ENCODE peak calls at places on chromosomes 3 and 15, in five cellular contexts. D is CD8-positive, alpha-beta T cell; S is A549; B is NB4; O is CD14-positive monocyte. F is an unnamed sample.

GRCh38 chr15:62104846-62105245 is 38.1 kb downstream of the C2CD4A start:
- DNase-seq in S (no peak), O (no peak), D (no peak), B (no peak), F (no peak)

GRCh38 chr3:129122697-129123055 is 1.1 kb upstream of the RAB43 start:
- DNase-seq in D (no peak), S (no peak), O (no peak), B (peak), F (no peak)

GRCh38 chr3:126924458-126924857 is 58.5 kb upstream of the PLXNA1 start:
- DNase-seq in S (no peak), D (no peak), B (peak), O (no peak), F (no peak)

GRCh38 chr15:51103330-51103729 is 8.6 kb upstream of the TNFAIP8L3 start:
- DNase-seq in D (no peak), O (no peak), B (no peak), S (no peak), F (no peak)

GRCh38 chr3:184284696-184285095 is 8.9 kb downstream of the ECE2 start:
- DNase-seq in S (peak), D (peak), O (no peak), B (peak), F (no peak)

GRCh38 chr3:141331370-141332318 is 36.7 kb upstream of the ZBTB38 start:
- DNase-seq in O (no peak), D (no peak), S (peak), B (peak), F (no peak)

GRCh38 chr3:73029321-73029796 is 32.1 kb upstream of the EBLN2 start:
- DNase-seq in B (no peak), O (no peak), S (peak), D (no peak), F (no peak)

GRCh38 chr3:197171481-197172067 is 126.8 kb downstream of the DLG1 start:
- DNase-seq in D (no peak), O (no peak), S (no peak), B (no peak), F (no peak)

GRCh38 chr15:90035095-90035834 is 34.1 kb downstream of the ZNF710 start:
- DNase-seq in D (peak), O (peak), B (peak), S (peak), F (peak)

GRCh38 chr3:14411166-14411526 is 8.7 kb downstream of the SLC6A6 start:
- DNase-seq in S (peak), O (no peak), B (no peak), D (no peak), F (no peak)

GRCh38 chr3:14412831-14413380 is 10.5 kb downstream of the SLC6A6 start:
- DNase-seq in D (no peak), O (no peak), B (no peak), S (no peak), F (no peak)

GRCh38 chr3:14410501-14411165 is 8.2 kb downstream of the SLC6A6 start:
- DNase-seq in D (no peak), O (peak), S (peak), B (peak), F (peak)

GRCh38 chr3:14413381-14414071 is 11.1 kb downstream of the SLC6A6 start:
- DNase-seq in D (no peak), B (no peak), S (peak), O (no peak), F (no peak)

GRCh38 chr3:14411988-14412387 is 9.6 kb downstream of the SLC6A6 start:
- DNase-seq in B (no peak), D (no peak), S (peak), O (no peak), F (no peak)
- TF ChIP-seq CTCF in B (peak), D (no peak), S (no peak), O (no peak), F (peak)

GRCh38 chr3:167835953-167836352 is 100.4 kb downstream of the SERPINI1 start:
- DNase-seq in D (no peak), O (no peak), S (no peak), B (no peak), F (no peak)

GRCh38 chr3:167835359-167835758 is 99.8 kb downstream of the SERPINI1 start:
- DNase-seq in B (no peak), O (no peak), D (no peak), S (no peak), F (no peak)

GRCh38 chr3:167839460-167839859 is 103.9 kb downstream of the SERPINI1 start:
- DNase-seq in S (no peak), O (no peak), B (no peak), D (no peak), F (no peak)

GRCh38 chr3:167840247-167840646 is 104.7 kb downstream of the SERPINI1 start:
- DNase-seq in O (no peak), B (no peak), D (no peak), S (no peak), F (no peak)

DNA sequence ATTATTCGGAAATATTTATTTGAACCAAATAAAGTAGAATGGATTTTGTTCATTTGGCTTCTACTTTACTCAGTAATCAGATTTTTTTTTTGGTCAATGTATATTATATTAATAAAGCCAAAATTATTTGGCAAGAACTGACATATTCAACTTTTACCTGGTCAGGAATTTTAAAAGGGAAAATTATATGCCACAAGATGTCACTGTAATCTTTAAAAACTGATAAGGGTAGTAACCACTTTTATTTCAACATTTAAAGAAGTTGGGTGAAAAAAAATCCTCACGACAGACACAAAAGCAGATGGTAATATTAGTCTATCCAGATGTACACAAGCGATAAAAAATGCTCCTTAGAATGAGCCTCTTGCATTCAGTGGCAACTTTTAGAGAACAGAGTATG is 101.9 kb downstream of the SERPINI1 start:
- DNase-seq in B (no peak), S (no peak), D (no peak), O (no peak), F (no peak)
- TF ChIP-seq CTCF in B (no peak), S (peak), D (no peak), O (peak), F (peak)

GRCh38 chr3:61875488-61875887 is 314.1 kb downstream of the PTPRG start:
- DNase-seq in O (no peak), B (no peak), D (no peak), S (no peak), F (no peak)

GRCh38 chr3:61876797-61877196 is 315.4 kb downstream of the PTPRG start:
- DNase-seq in D (no peak), S (no peak), B (no peak), O (no peak), F (no peak)

GRCh38 chr3:61875073-61875472 is 313.7 kb downstream of the PTPRG start:
- DNase-seq in O (no peak), B (no peak), S (no peak), D (no peak), F (no peak)

GRCh38 chr3:61875976-61876671 is 314.8 kb downstream of the PTPRG start:
- DNase-seq in D (no peak), B (no peak), S (no peak), O (no peak), F (no peak)

GRCh38 chr3:61877359-61877770 is 316.0 kb downstream of the PTPRG start:
- DNase-seq in O (no peak), S (no peak), B (no peak), D (no peak), F (no peak)
- TF ChIP-seq CTCF in O (no peak), S (no peak), B (no peak), D (no peak), F (peak)

DNA sequence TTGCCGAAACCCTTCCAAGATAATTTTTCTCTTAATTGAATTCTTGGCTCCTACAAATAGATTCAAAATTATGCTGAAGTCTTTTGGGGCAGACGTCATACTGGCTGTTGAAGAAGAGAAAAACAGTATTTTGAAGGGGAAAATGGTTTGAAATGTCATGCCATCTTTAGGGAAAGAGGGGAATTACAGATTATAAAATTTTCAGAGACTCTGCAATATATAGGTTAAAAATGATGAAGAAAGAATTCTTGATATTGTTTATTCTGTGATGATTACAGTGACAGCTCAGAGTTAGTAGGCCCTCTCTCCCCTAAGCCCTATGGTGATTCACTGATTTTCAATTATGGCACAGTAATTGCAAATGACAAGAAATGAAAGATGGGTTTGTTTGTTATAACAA is 86.1 kb downstream of the CGNL1 start:
- DNase-seq in D (no peak), O (no peak), B (no peak), S (no peak), F (no peak)
- TF ChIP-seq CTCF in D (no peak), O (no peak), B (no peak), S (peak), F (peak)

DNA sequence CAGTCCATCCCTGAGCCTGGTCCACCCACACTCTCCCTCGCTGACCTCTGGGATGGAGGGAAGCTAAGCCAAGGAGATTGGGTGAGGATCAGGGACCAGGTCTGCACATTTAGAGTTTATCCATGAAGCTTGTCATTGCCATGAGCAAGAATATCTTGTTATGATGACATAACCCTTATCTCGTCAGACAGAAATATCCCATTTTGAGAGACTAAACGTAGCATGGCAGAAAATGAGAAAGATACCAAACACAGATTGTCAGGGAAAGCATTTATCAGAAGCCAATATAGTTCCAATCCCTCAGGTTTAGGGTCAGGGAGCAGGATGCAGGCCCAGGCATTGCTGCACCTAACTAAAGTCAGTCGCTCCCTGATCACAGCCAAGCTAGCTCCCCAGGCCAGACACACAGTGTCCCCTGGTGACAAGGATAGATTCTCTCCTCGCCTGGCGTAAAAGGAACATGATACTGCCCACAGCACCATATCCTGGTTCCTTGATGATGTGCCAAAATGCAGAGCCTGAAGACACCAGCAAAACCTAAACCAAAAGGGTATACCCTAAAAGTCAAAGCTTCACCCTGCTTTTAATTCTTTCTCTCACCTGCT is 66.9 kb downstream of the DCLK3 start:
- DNase-seq in S (peak), B (no peak), O (no peak), D (no peak), F (no peak)
- TF ChIP-seq CTCF in S (peak), B (no peak), O (no peak), D (no peak), F (peak)

GRCh38 chr3:31562525-31562924 is 29.8 kb downstream of the STT3B start:
- DNase-seq in D (peak), S (no peak), B (peak), O (no peak), F (no peak)
- TF ChIP-seq CTCF in D (no peak), S (no peak), B (no peak), O (no peak), F (no peak)

DNA sequence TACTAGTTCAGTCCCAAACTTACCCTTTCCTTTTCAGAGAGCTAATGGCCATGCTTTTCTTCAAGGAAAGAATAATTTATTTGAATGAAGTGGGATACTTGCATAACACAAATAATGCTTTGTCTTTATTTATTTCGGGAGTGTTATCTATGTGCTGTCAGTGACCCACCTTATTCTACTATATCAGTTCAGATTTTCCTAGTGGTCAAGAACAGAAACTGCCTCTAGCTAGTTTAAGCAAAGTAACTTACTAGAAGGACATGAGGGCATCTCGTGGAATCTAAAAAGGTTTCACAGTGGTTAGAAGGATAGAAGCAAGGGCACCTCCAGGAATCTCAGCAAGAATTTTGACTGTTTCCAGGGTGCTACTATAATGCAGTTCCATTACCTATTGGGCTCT is 3.8 kb upstream of the TIMMDC1 start:
- DNase-seq in B (no peak), D (no peak), O (no peak), S (no peak), F (no peak)
- TF ChIP-seq CTCF in B (no peak), D (no peak), O (peak), S (no peak), F (peak)

GRCh38 chr3:179655236-179655635 is 2.4 kb downstream of the USP13 start:
- DNase-seq in O (no peak), S (no peak), B (no peak), D (no peak), F (no peak)
- TF ChIP-seq CTCF in O (no peak), S (no peak), B (no peak), D (no peak), F (no peak)

DNA sequence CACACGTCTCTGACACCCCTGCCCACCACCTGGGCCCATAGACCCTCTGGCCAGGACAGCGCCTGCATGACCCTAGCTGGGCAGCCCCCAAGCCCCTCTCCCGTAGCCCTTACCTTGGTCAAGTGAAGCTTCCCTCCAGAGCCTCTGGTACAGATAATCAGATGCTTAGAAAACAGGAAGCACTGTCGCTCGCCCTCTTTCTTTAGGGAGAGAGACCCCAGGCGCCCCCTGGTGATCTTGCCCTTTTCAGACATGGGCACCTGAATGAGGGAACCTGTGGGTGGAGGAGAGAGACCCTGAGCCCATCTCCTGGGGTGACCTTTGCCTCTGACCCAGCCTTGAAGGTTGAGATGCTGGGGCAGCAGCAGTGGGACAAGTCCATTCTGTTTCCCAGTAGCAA is 65.4 kb downstream of the RASGRF1 start:
- DNase-seq in D (no peak), O (no peak), B (peak), S (no peak), F (no peak)
- TF ChIP-seq CTCF in D (no peak), O (peak), B (peak), S (no peak), F (peak)

GRCh38 chr3:9782777-9783176 is 9.5 kb downstream of the TADA3 start:
- DNase-seq in B (peak), D (no peak), O (no peak), S (peak), F (no peak)
- TF ChIP-seq CTCF in B (peak), D (no peak), O (no peak), S (peak), F (peak)

F was measured in chondrocyte.